ENCODE peak calls at places on chromosomes 16 and 17, in four cellular contexts. E is heart left ventricle, H is transverse colon, N is A549. M is an unnamed sample.

GRCh38 chr16:31455601-31456314 is 3.5 kb upstream of the ARMC5 start:
- DNase-seq in E (no peak), H (no peak), N (peak; percentile 43), M (peak; percentile 48)

GRCh38 chr16:24409045-24409444 is 130.3 kb upstream of the RBBP6 start:
- DNase-seq in E (no peak), H (no peak), N (peak; percentile 55), M (no peak)

GRCh38 chr16:57694556-57695377 is at the start of gene DRC7:
- DNase-seq in E (no peak), H (peak; percentile 25), N (peak; percentile 68), M (no peak)

GRCh38 chr17:43224146-43224705 is 4.2 kb downstream of the CCDC200 start:
- DNase-seq in E (no peak), H (no peak), N (no peak), M (no peak)

GRCh38 chr17:27609606-27610303 is 21.2 kb upstream of the LGALS9 start:
- DNase-seq in E (peak; percentile 59), H (peak; percentile 69), N (peak; percentile 53), M (no peak)

GRCh38 chr17:58272367-58273280 is 8.1 kb downstream of the MPO start:
- DNase-seq in E (no peak), H (no peak), N (no peak), M (no peak)

GRCh38 chr16:86975445-86975844 is 341.7 kb downstream of the C16orf95 start:
- DNase-seq in E (no peak), H (no peak), N (peak; percentile 78), M (no peak)

GRCh38 chr17:48546924-48547838 is 2.3 kb upstream of the HOXB2 start:
- DNase-seq in E (no peak), H (no peak), N (no peak), M (no peak)

GRCh38 chr16:88296437-88297177 is 86.2 kb upstream of the ZNF469 start:
- DNase-seq in E (no peak), H (no peak), N (no peak), M (no peak)

GRCh38 chr16:23999663-24000062 is 163.9 kb downstream of the PRKCB start:
- DNase-seq in E (no peak), H (no peak), N (no peak), M (no peak)

GRCh38 chr17:2958706-2959222 is 104.6 kb downstream of the OR1D5 start:
- DNase-seq in E (no peak), H (no peak), N (peak; percentile 60), M (no peak)

GRCh38 chr17:60599220-60599619 is 773 bp upstream of the PPM1D start:
- DNase-seq in E (no peak), H (no peak), N (no peak), M (no peak)

GRCh38 chr16:74740795-74741304 is 33.8 kb downstream of the FA2H start:
- DNase-seq in E (no peak), H (peak; percentile 90), N (peak; percentile 96), M (peak; percentile 44)

GRCh38 chr16:9034056-9034455 is 57.4 kb upstream of the HAPSTR1 start:
- DNase-seq in E (no peak), H (no peak), N (no peak), M (no peak)

GRCh38 chr17:48438662-48439061 is 8.6 kb upstream of the SKAP1 start:
- DNase-seq in E (no peak), H (no peak), N (no peak), M (no peak)

GRCh38 chr17:45740553-45741330 is 43.4 kb upstream of the CRHR1 start:
- DNase-seq in E (peak; percentile 62), H (no peak), N (peak; percentile 63), M (peak; percentile 67)

GRCh38 chr17:61833536-61834203 is 29.7 kb downstream of the BRIP1 start:
- DNase-seq in E (no peak), H (no peak), N (peak; percentile 57), M (no peak)

GRCh38 chr16:69610356-69610755 is 44.6 kb downstream of the NFAT5 start:
- DNase-seq in E (no peak), H (no peak), N (no peak), M (no peak)

GRCh38 chr16:65576631-65577030 is 454.8 kb upstream of the CDH11 start:
- DNase-seq in E (no peak), H (no peak), N (no peak), M (no peak)

GRCh38 chr16:66585477-66586239 is 6.4 kb downstream of the CMTM2 start:
- DNase-seq in E (no peak), H (no peak), N (no peak), M (no peak)

GRCh38 chr16:17518441-17518840 is 47.7 kb upstream of the XYLT1 start:
- DNase-seq in E (no peak), H (no peak), N (no peak), M (no peak)

GRCh38 chr17:26775219-26775822 is 518.6 kb upstream of the WSB1 start:
- DNase-seq in E (no peak), H (no peak), N (no peak), M (no peak)

GRCh38 chr17:74875155-74875969 is 2.6 kb upstream of the FDXR start:
- DNase-seq in E (no peak), H (no peak), N (no peak), M (no peak)

GRCh38 chr16:19781196-19781595 is 63.1 kb downstream of the IQCK start:
- DNase-seq in E (no peak), H (no peak), N (no peak), M (no peak)

GRCh38 chr16:1282275-1282995 is 26.6 kb downstream of the TPSD1 start:
- DNase-seq in E (no peak), H (no peak), N (no peak), M (no peak)

GRCh38 chr16:76265434-76266045 is 11.7 kb upstream of the CNTNAP4 start:
- DNase-seq in E (no peak), H (peak; percentile 28), N (peak; percentile 27), M (no peak)

GRCh38 chr16:80114699-80115098 is 426.1 kb upstream of the DYNLRB2 start:
- DNase-seq in E (no peak), H (no peak), N (no peak), M (no peak)

GRCh38 chr17:30969989-30970680 is 704 bp upstream of the RNF135 start:
- DNase-seq in E (no peak), H (peak; percentile 52), N (no peak), M (peak; percentile 39)

GRCh38 chr17:46108120-46108519 is 85.1 kb downstream of the KANSL1 start:
- DNase-seq in E (no peak), H (no peak), N (no peak), M (no peak)

GRCh38 chr17:57629470-57629869 is 115.6 kb downstream of the CCDC182 start:
- DNase-seq in E (no peak), H (peak; percentile 46), N (no peak), M (no peak)

GRCh38 chr16:17607624-17608023 is 136.9 kb upstream of the XYLT1 start:
- DNase-seq in E (no peak), H (no peak), N (no peak), M (no peak)

GRCh38 chr17:38345743-38346142 is 2.0 kb upstream of the GPR179 start:
- DNase-seq in E (no peak), H (no peak), N (no peak), M (no peak)

GRCh38 chr16:85302018-85302847 is 190.0 kb upstream of the CIBAR2 start:
- DNase-seq in E (no peak), H (no peak), N (no peak), M (no peak)

GRCh38 chr16:85304337-85304736 is 192.1 kb upstream of the CIBAR2 start:
- DNase-seq in E (no peak), H (no peak), N (no peak), M (no peak)

GRCh38 chr16:85302848-85303353 is 190.6 kb upstream of the CIBAR2 start:
- DNase-seq in E (no peak), H (no peak), N (no peak), M (no peak)

GRCh38 chr16:85301171-85301690 is 189.0 kb upstream of the CIBAR2 start:
- DNase-seq in E (no peak), H (no peak), N (no peak), M (no peak)

DNA sequence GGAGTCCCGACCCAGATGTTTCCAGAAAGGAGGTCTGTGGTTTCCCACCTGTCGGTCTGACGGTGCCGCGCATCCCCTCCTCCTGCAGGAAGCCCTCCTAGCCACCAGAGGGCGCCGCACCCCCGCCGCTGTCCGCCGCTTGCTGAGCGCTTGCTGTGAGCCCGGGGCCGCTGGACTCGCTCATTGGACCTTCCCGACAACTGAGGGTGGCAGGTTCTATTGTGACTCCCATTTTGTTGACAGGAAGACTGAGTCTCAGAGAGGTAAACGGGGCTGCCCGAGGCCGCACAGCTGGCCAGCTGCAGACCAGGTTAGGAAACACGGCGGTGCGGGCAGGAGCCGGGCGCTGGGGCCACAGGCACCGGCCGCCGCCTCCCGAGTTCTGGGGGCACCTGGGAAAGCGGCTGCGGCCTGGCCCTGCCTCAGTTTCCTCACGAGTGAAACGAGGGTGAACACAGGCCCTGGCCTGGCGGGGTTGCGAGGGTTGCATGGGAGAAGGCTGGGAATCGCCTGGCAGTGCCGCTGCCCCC is 191.1 kb upstream of the CIBAR2 start:
- DNase-seq in E (peak; percentile 65), H (peak; percentile 71), N (peak; percentile 88), M (peak; percentile 84)
- H3K4me3 ChIP-seq in E (no peak overlapping the region), H (no peak overlapping the region), N (peak overlapping the region; percentile 55), M (no peak overlapping the region)

GRCh38 chr17:78805301-78805700 is 23.2 kb upstream of the CYTH1 start:
- DNase-seq in E (no peak), H (peak; percentile 32), N (no peak), M (no peak)
- H3K27ac ChIP-seq in E (peak overlapping the region; percentile 78), H (peak overlapping the region; percentile 41), N (no peak overlapping the region), M (no peak overlapping the region)

GRCh38 chr17:80264048-80264792 is 3.6 kb downstream of the RNF213 start:
- DNase-seq in E (no peak), H (peak; percentile 55), N (no peak), M (no peak)

GRCh38 chr17:80263253-80264047 is 2.8 kb downstream of the RNF213 start:
- DNase-seq in E (peak; percentile 91), H (peak; percentile 94), N (peak; percentile 75), M (peak; percentile 78)

GRCh38 chr17:80267391-80267790 is 6.7 kb downstream of the RNF213 start:
- DNase-seq in E (no peak), H (no peak), N (no peak), M (no peak)

GRCh38 chr17:80264793-80265075 is 4.1 kb downstream of the RNF213 start:
- DNase-seq in E (no peak), H (no peak), N (no peak), M (no peak)

GRCh38 chr17:80265205-80266068 is 4.8 kb downstream of the RNF213 start:
- DNase-seq in E (no peak), H (no peak), N (no peak), M (no peak)
- H3K4me3 ChIP-seq in E (no peak overlapping the region), H (no peak overlapping the region), N (no peak overlapping the region), M (peak overlapping the region; percentile 96)

DNA sequence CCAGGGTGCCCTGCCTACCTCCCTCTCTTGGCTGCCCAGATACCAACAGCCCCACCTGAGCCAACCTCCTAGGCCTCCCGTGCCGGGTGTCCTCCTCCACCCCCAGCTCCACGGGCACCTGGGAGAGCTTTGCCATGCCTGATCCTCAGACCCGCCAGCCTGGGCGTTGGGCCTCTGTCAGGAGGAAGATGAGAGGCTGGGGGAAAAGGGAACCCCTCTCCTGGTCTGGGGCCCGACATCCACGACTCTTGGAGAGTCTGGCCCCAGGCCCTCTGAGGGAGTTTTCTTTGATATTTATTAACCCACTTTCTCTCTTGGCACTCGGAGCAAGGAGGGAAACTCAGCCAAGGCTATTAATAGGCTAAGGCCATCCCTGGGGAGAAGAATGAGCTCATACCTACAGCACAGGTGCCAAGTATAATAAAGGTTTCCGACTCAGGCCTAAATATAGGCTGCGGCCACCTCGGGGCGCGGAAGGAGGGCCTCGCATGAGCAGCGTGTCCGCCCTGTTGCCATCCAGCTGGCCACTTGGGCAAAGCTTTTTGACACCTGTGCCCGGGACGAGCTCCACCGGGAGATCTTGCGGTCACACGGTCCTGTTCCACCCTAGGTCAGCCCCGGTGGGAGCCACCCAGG is 232.2 kb downstream of the ENGASE start:
- DNase-seq in E (peak; percentile 69), H (no peak), N (no peak), M (peak; percentile 90)
- H3K27ac ChIP-seq in E (peak overlapping the region; percentile 26), H (no peak overlapping the region), N (no peak overlapping the region), M (peak overlapping the region; percentile 86)

GRCh38 chr17:7444682-7445010 is 215 bp upstream of the CHRNB1 start:
- DNase-seq in E (no peak), H (no peak), N (no peak), M (no peak)
- H3K4me3 ChIP-seq in E (no peak overlapping the region), H (no peak overlapping the region), N (no peak overlapping the region), M (peak overlapping the region; percentile 92)